ENCODE peak calls at places on chromosomes 11 and 22, in nine cellular contexts. One of them, this sample, is unnamed.

GRCh38 chr22:34055525-34056200 is 135.4 kb upstream of the LARGE1 start:
- DNase-seq in GM12865: peak
- DNase-seq in A549: peak
- DNase-seq in ACHN: peak
- DNase-seq in fibroblast of pulmonary artery: no peak
- DNase-seq in activated T-cell treated with anti-CD3 and anti-CD28 coated beads for 24 hours: no peak
- DNase-seq in GM20000: no peak
- DNase-seq in activated naive CD8-positive, alpha-beta T cell treated with anti-CD3 and anti-CD28 coated beads, Interleukin-2, amount 50 U/mL, for 16 hours: no peak
- DNase-seq in vagina: no peak
- DNase-seq in this sample: peak

GRCh38 chr11:16611395-16612233 is 126.8 kb upstream of the C11orf58 start:
- DNase-seq in GM12865: no peak
- DNase-seq in A549: no peak
- DNase-seq in ACHN: no peak
- DNase-seq in fibroblast of pulmonary artery: no peak
- DNase-seq in activated T-cell treated with anti-CD3 and anti-CD28 coated beads for 24 hours: no peak
- DNase-seq in GM20000: peak
- DNase-seq in activated naive CD8-positive, alpha-beta T cell treated with anti-CD3 and anti-CD28 coated beads, Interleukin-2, amount 50 U/mL, for 16 hours: no peak
- DNase-seq in vagina: no peak
- DNase-seq in this sample: no peak

GRCh38 chr11:92976681-92977080 is 7.2 kb downstream of the MTNR1B start:
- DNase-seq in GM12865: no peak
- DNase-seq in A549: no peak
- DNase-seq in ACHN: no peak
- DNase-seq in fibroblast of pulmonary artery: no peak
- DNase-seq in activated T-cell treated with anti-CD3 and anti-CD28 coated beads for 24 hours: no peak
- DNase-seq in GM20000: no peak
- DNase-seq in activated naive CD8-positive, alpha-beta T cell treated with anti-CD3 and anti-CD28 coated beads, Interleukin-2, amount 50 U/mL, for 16 hours: no peak
- DNase-seq in vagina: no peak
- DNase-seq in this sample: no peak

GRCh38 chr11:63641727-63642126 is 27.5 kb upstream of the PLAAT3 start:
- DNase-seq in GM12865: no peak
- DNase-seq in A549: no peak
- DNase-seq in ACHN: peak
- DNase-seq in fibroblast of pulmonary artery: peak
- DNase-seq in activated T-cell treated with anti-CD3 and anti-CD28 coated beads for 24 hours: no peak
- DNase-seq in GM20000: no peak
- DNase-seq in activated naive CD8-positive, alpha-beta T cell treated with anti-CD3 and anti-CD28 coated beads, Interleukin-2, amount 50 U/mL, for 16 hours: no peak
- DNase-seq in vagina: no peak
- DNase-seq in this sample: no peak

GRCh38 chr11:119101367-119101758 is 290 bp downstream of the DPAGT1 start:
- DNase-seq in GM12865: peak
- DNase-seq in A549: peak
- DNase-seq in ACHN: peak
- DNase-seq in fibroblast of pulmonary artery: no peak
- DNase-seq in activated T-cell treated with anti-CD3 and anti-CD28 coated beads for 24 hours: no peak
- DNase-seq in GM20000: peak
- DNase-seq in activated naive CD8-positive, alpha-beta T cell treated with anti-CD3 and anti-CD28 coated beads, Interleukin-2, amount 50 U/mL, for 16 hours: no peak
- DNase-seq in vagina: no peak
- DNase-seq in this sample: peak

GRCh38 chr22:35059632-35060031 is 6.3 kb upstream of the ISX start:
- DNase-seq in GM12865: no peak
- DNase-seq in A549: no peak
- DNase-seq in ACHN: no peak
- DNase-seq in fibroblast of pulmonary artery: no peak
- DNase-seq in activated T-cell treated with anti-CD3 and anti-CD28 coated beads for 24 hours: no peak
- DNase-seq in GM20000: no peak
- DNase-seq in activated naive CD8-positive, alpha-beta T cell treated with anti-CD3 and anti-CD28 coated beads, Interleukin-2, amount 50 U/mL, for 16 hours: no peak
- DNase-seq in vagina: no peak
- DNase-seq in this sample: no peak

GRCh38 chr11:67581469-67581868 is 2.1 kb upstream of the GSTP1 start:
- DNase-seq in GM12865: no peak
- DNase-seq in A549: no peak
- DNase-seq in ACHN: peak
- DNase-seq in fibroblast of pulmonary artery: no peak
- DNase-seq in activated T-cell treated with anti-CD3 and anti-CD28 coated beads for 24 hours: no peak
- DNase-seq in GM20000: no peak
- DNase-seq in activated naive CD8-positive, alpha-beta T cell treated with anti-CD3 and anti-CD28 coated beads, Interleukin-2, amount 50 U/mL, for 16 hours: no peak
- DNase-seq in vagina: no peak
- DNase-seq in this sample: no peak

GRCh38 chr11:69442807-69443137 is 38.7 kb upstream of the LINC01488 start:
- DNase-seq in GM12865: no peak
- DNase-seq in A549: no peak
- DNase-seq in ACHN: no peak
- DNase-seq in fibroblast of pulmonary artery: no peak
- DNase-seq in activated T-cell treated with anti-CD3 and anti-CD28 coated beads for 24 hours: no peak
- DNase-seq in GM20000: no peak
- DNase-seq in activated naive CD8-positive, alpha-beta T cell treated with anti-CD3 and anti-CD28 coated beads, Interleukin-2, amount 50 U/mL, for 16 hours: no peak
- DNase-seq in vagina: no peak
- DNase-seq in this sample: no peak

GRCh38 chr11:35783803-35784202 is 121.2 kb downstream of the TRIM44 start:
- DNase-seq in GM12865: no peak
- DNase-seq in A549: no peak
- DNase-seq in ACHN: no peak
- DNase-seq in fibroblast of pulmonary artery: no peak
- DNase-seq in activated T-cell treated with anti-CD3 and anti-CD28 coated beads for 24 hours: no peak
- DNase-seq in GM20000: no peak
- DNase-seq in activated naive CD8-positive, alpha-beta T cell treated with anti-CD3 and anti-CD28 coated beads, Interleukin-2, amount 50 U/mL, for 16 hours: no peak
- DNase-seq in vagina: no peak
- DNase-seq in this sample: no peak

GRCh38 chr22:17924735-17925727 is 99.3 kb downstream of the MICAL3 start:
- DNase-seq in GM12865: no peak
- DNase-seq in A549: no peak
- DNase-seq in ACHN: peak
- DNase-seq in fibroblast of pulmonary artery: peak
- DNase-seq in activated T-cell treated with anti-CD3 and anti-CD28 coated beads for 24 hours: no peak
- DNase-seq in GM20000: no peak
- DNase-seq in activated naive CD8-positive, alpha-beta T cell treated with anti-CD3 and anti-CD28 coated beads, Interleukin-2, amount 50 U/mL, for 16 hours: no peak
- DNase-seq in vagina: no peak
- DNase-seq in this sample: no peak

GRCh38 chr22:42282943-42283287 is 12.5 kb upstream of the TCF20 start:
- DNase-seq in GM12865: no peak
- DNase-seq in A549: no peak
- DNase-seq in ACHN: no peak
- DNase-seq in fibroblast of pulmonary artery: no peak
- DNase-seq in activated T-cell treated with anti-CD3 and anti-CD28 coated beads for 24 hours: no peak
- DNase-seq in GM20000: no peak
- DNase-seq in activated naive CD8-positive, alpha-beta T cell treated with anti-CD3 and anti-CD28 coated beads, Interleukin-2, amount 50 U/mL, for 16 hours: no peak
- DNase-seq in vagina: no peak
- DNase-seq in this sample: no peak

GRCh38 chr11:86804871-86805415 is 4.6 kb downstream of the PRSS23 start:
- DNase-seq in GM12865: no peak
- DNase-seq in A549: no peak
- DNase-seq in ACHN: no peak
- DNase-seq in fibroblast of pulmonary artery: peak
- DNase-seq in activated T-cell treated with anti-CD3 and anti-CD28 coated beads for 24 hours: no peak
- DNase-seq in GM20000: no peak
- DNase-seq in activated naive CD8-positive, alpha-beta T cell treated with anti-CD3 and anti-CD28 coated beads, Interleukin-2, amount 50 U/mL, for 16 hours: no peak
- DNase-seq in vagina: no peak
- DNase-seq in this sample: no peak

GRCh38 chr22:43537019-43537585 is 125.3 kb downstream of the MPPED1 start:
- DNase-seq in GM12865: no peak
- DNase-seq in A549: no peak
- DNase-seq in ACHN: no peak
- DNase-seq in fibroblast of pulmonary artery: no peak
- DNase-seq in activated T-cell treated with anti-CD3 and anti-CD28 coated beads for 24 hours: no peak
- DNase-seq in GM20000: no peak
- DNase-seq in activated naive CD8-positive, alpha-beta T cell treated with anti-CD3 and anti-CD28 coated beads, Interleukin-2, amount 50 U/mL, for 16 hours: no peak
- DNase-seq in vagina: no peak
- DNase-seq in this sample: no peak

This sample was measured in MM.1S.